ENCODE peak calls at places on chromosome 14, in seven cellular contexts. Y is BE2C, X is AG09309, R is endothelial cell of umbilical vein, F is thoracic aorta, K is astrocyte of the cerebellum, U is ovary. P is an unnamed sample.

GRCh38 chr14:29144598-29144997 is 378.0 kb downstream of the FOXG1 start:
- DNase-seq in Y (no peak), X (peak; percentile 97), R (no peak), F (no peak), K (peak; percentile 79), U (no peak), P (peak; percentile 74)

GRCh38 chr14:69543341-69544249 is 31.1 kb downstream of the CCDC177 start:
- DNase-seq in Y (peak; percentile 43), X (peak; percentile 33), R (peak; percentile 33), F (peak; percentile 13), K (peak; percentile 85), U (no peak), P (no peak)

GRCh38 chr14:77603654-77604270 is 12.7 kb downstream of the SPTLC2 start:
- DNase-seq in Y (peak; percentile 87), X (no peak), R (peak; percentile 65), F (no peak), K (no peak), U (no peak), P (no peak)

GRCh38 chr14:68637106-68638021 is 155.5 kb downstream of the ZFP36L1 start:
- DNase-seq in Y (no peak), X (peak; percentile 18), R (no peak), F (no peak), K (no peak), U (no peak), P (no peak)

GRCh38 chr14:94101748-94102147 is 8.8 kb upstream of the IFI27 start:
- DNase-seq in Y (no peak), X (no peak), R (no peak), F (no peak), K (no peak), U (no peak), P (no peak)

GRCh38 chr14:27672047-27672446 is 1074.2 kb upstream of the NOVA1 start:
- DNase-seq in Y (no peak), X (no peak), R (peak; percentile 85), F (no peak), K (no peak), U (no peak), P (no peak)

GRCh38 chr14:100076630-100077029 is 11.4 kb downstream of the EVL start:
- DNase-seq in Y (no peak), X (peak; percentile 86), R (no peak), F (no peak), K (no peak), U (peak; percentile 24), P (peak; percentile 24)

GRCh38 chr14:106308839-106309389 is 782.5 kb downstream of the TMEM121 start:
- DNase-seq in Y (peak; percentile 77), X (no peak), R (no peak), F (no peak), K (no peak), U (no peak), P (no peak)

GRCh38 chr14:103542545-103543088 is 13.6 kb downstream of the TRMT61A start:
- DNase-seq in Y (peak; percentile 51), X (no peak), R (no peak), F (no peak), K (no peak), U (peak; percentile 47), P (no peak)

GRCh38 chr14:103882503-103883262 is 35.3 kb upstream of the PPP1R13B start:
- DNase-seq in Y (peak; percentile 80), X (no peak), R (no peak), F (no peak), K (no peak), U (no peak), P (no peak)

GRCh38 chr14:87231336-87232026 is 761.5 kb downstream of the GALC start:
- DNase-seq in Y (no peak), X (no peak), R (no peak), F (no peak), K (no peak), U (no peak), P (no peak)

GRCh38 chr14:94173471-94173884 is 644 bp upstream of the PPP4R4 start:
- DNase-seq in Y (no peak), X (no peak), R (no peak), F (no peak), K (no peak), U (no peak), P (no peak)

GRCh38 chr14:95993768-95994592 is 45.2 kb upstream of the C14orf132 start:
- DNase-seq in Y (peak; percentile 46), X (peak; percentile 4), R (peak; percentile 40), F (no peak), K (peak; percentile 44), U (peak; percentile 37), P (no peak)

GRCh38 chr14:104506461-104507253 is 72.9 kb upstream of the C14orf180 start:
- DNase-seq in Y (no peak), X (no peak), R (no peak), F (no peak), K (no peak), U (no peak), P (no peak)

GRCh38 chr14:32027255-32027939 is 49.7 kb upstream of the ARHGAP5 start:
- DNase-seq in Y (no peak), X (no peak), R (no peak), F (no peak), K (no peak), U (no peak), P (no peak)

GRCh38 chr14:25400607-25401206 is 350.8 kb upstream of the STXBP6 start:
- DNase-seq in Y (peak; percentile 40), X (peak; percentile 11), R (peak; percentile 63), F (no peak), K (peak; percentile 22), U (peak; percentile 49), P (no peak)

GRCh38 chr14:104978774-104979691 is 859 bp upstream of the AHNAK2 start:
- DNase-seq in Y (peak; percentile 69), X (no peak), R (no peak), F (no peak), K (no peak), U (no peak), P (no peak)

GRCh38 chr14:42222924-42223471 is 616.3 kb downstream of the LRFN5 start:
- DNase-seq in Y (no peak), X (peak; percentile 44), R (no peak), F (no peak), K (peak; percentile 62), U (no peak), P (peak; percentile 29)

GRCh38 chr14:93032301-93032929 is 83.3 kb downstream of the ITPK1 start:
- DNase-seq in Y (no peak), X (no peak), R (no peak), F (no peak), K (no peak), U (no peak), P (no peak)

GRCh38 chr14:25516838-25517237 is 466.9 kb upstream of the STXBP6 start:
- DNase-seq in Y (no peak), X (no peak), R (no peak), F (no peak), K (no peak), U (no peak), P (no peak)

GRCh38 chr14:101620821-101621785 is 59.8 kb downstream of the DIO3 start:
- DNase-seq in Y (no peak), X (no peak), R (no peak), F (no peak), K (no peak), U (no peak), P (no peak)

GRCh38 chr14:50362791-50363733 is 33.6 kb downstream of the CDKL1 start:
- DNase-seq in Y (no peak), X (no peak), R (no peak), F (no peak), K (no peak), U (no peak), P (no peak)

GRCh38 chr14:50360093-50360492 is 36.6 kb downstream of the CDKL1 start:
- DNase-seq in Y (no peak), X (no peak), R (no peak), F (no peak), K (no peak), U (no peak), P (no peak)

GRCh38 chr14:50363734-50364113 is 33.0 kb downstream of the CDKL1 start:
- DNase-seq in Y (no peak), X (no peak), R (peak; percentile 51), F (no peak), K (no peak), U (no peak), P (no peak)

GRCh38 chr14:50359631-50360030 is 37.0 kb downstream of the CDKL1 start:
- DNase-seq in Y (no peak), X (no peak), R (no peak), F (no peak), K (no peak), U (no peak), P (no peak)

GRCh38 chr14:50360851-50361250 is 35.8 kb downstream of the CDKL1 start:
- DNase-seq in Y (no peak), X (no peak), R (no peak), F (no peak), K (no peak), U (no peak), P (no peak)
- TF ChIP-seq CTCF in Y (no peak), X (no peak), R (no peak), F (no peak), K (no peak), U (no peak), P (no peak)

GRCh38 chr14:89851031-89851430 is 103.5 kb downstream of the EFCAB11 start:
- DNase-seq in Y (no peak), X (no peak), R (no peak), F (no peak), K (no peak), U (no peak), P (no peak)

GRCh38 chr14:89858084-89858483 is 96.4 kb downstream of the EFCAB11 start:
- DNase-seq in Y (no peak), X (no peak), R (no peak), F (no peak), K (no peak), U (no peak), P (no peak)

GRCh38 chr14:89856871-89857345 is 97.6 kb downstream of the EFCAB11 start:
- DNase-seq in Y (no peak), X (no peak), R (no peak), F (no peak), K (no peak), U (no peak), P (no peak)

GRCh38 chr14:89855961-89856360 is 98.6 kb downstream of the EFCAB11 start:
- DNase-seq in Y (no peak), X (peak; percentile 82), R (peak; percentile 55), F (no peak), K (peak; percentile 68), U (no peak), P (peak; percentile 58)

GRCh38 chr14:89853976-89854693 is 100.4 kb downstream of the EFCAB11 start:
- DNase-seq in Y (no peak), X (peak; percentile 82), R (no peak), F (no peak), K (no peak), U (no peak), P (peak; percentile 57)
- H3K4me3 ChIP-seq in Y (no peak overlapping the region), X (no peak overlapping the region), R (no peak overlapping the region), F (no peak overlapping the region), K (no peak overlapping the region), U (no peak overlapping the region), P (no peak overlapping the region)

GRCh38 chr14:24273422-24273998 is 2.1 kb upstream of the RABGGTA start:
- DNase-seq in Y (no peak), X (no peak), R (no peak), F (no peak), K (no peak), U (no peak), P (no peak)
- TF ChIP-seq CTCF in Y (peak; percentile 31), X (no peak), R (no peak), F (no peak), K (peak; percentile 4), U (no peak), P (no peak)

DNA sequence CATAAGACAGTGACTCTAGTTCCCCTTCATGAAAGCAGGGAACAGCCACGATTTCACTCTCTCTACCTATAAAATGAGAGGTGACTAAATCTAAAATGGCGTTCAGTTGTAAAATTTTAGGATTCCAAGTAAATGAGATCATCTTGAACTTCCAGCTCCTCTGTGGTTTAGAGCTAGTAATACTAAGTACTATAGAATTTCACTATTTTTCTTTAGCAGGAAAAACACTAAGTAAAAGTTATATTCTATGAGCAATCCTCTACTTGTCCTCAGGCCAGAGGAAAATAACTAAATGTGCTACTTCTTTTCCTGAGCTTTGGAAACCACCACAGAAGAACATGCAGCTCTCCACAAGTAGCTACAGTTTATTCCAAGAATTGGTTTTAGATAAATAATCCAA is 55.6 kb downstream of the NIN start:
- DNase-seq in Y (no peak), X (peak; percentile 87), R (peak; percentile 53), F (no peak), K (peak; percentile 73), U (no peak), P (peak; percentile 82)
- H3K4me3 ChIP-seq in Y (no peak overlapping the region), X (no peak overlapping the region), R (no peak overlapping the region), F (peak overlapping the region; percentile 37), K (no peak overlapping the region), U (no peak overlapping the region), P (no peak overlapping the region)